ENCODE peak calls at places on chromosomes 7 and 10, in six cellular contexts. O is head of caudate nucleus, E is T-helper 1 cell, C is NCI-H446 treated with DMSO at 0.1 percent for 48 hours, H is small intestine, Z is iris pigment epithelial cell. A is an unnamed sample.

GRCh38 chr7:119578116-119578515 is 694.9 kb upstream of the KCND2 start:
- DNase-seq in O (peak; percentile 56), E (no peak), C (no peak), H (no peak), Z (no peak), A (no peak)

GRCh38 chr10:80500572-80501380 is 36.9 kb upstream of the SH2D4B start:
- DNase-seq in O (no peak), E (no peak), C (no peak), H (no peak), Z (no peak), A (no peak)

GRCh38 chr7:66905689-66906088 is 15.3 kb upstream of the TMEM248 start:
- DNase-seq in O (no peak), E (no peak), C (no peak), H (peak; percentile 25), Z (peak; percentile 8), A (no peak)

GRCh38 chr7:114026486-114027089 is 107.8 kb upstream of the PPP1R3A start:
- DNase-seq in O (peak; percentile 66), E (peak; percentile 38), C (peak; percentile 34), H (peak; percentile 77), Z (peak; percentile 49), A (peak; percentile 94)

GRCh38 chr7:53600296-53600695 is 564.9 kb downstream of the POM121L12 start:
- DNase-seq in O (no peak), E (no peak), C (no peak), H (no peak), Z (no peak), A (no peak)

GRCh38 chr7:158320328-158320727 is 267.3 kb downstream of the PTPRN2 start:
- DNase-seq in O (no peak), E (no peak), C (no peak), H (no peak), Z (no peak), A (no peak)

GRCh38 chr10:91051834-91052233 is 130.9 kb upstream of the ANKRD1 start:
- DNase-seq in O (peak; percentile 78), E (no peak), C (peak; percentile 95), H (no peak), Z (no peak), A (peak; percentile 93)

GRCh38 chr7:24820730-24821044 is 63.4 kb upstream of the GSDME start:
- DNase-seq in O (no peak), E (no peak), C (no peak), H (no peak), Z (no peak), A (no peak)

GRCh38 chr7:48781783-48782182 is 142.6 kb upstream of the CDC14C start:
- DNase-seq in O (no peak), E (no peak), C (no peak), H (no peak), Z (peak; percentile 1), A (no peak)

A was measured in NCI-H1694.